ENCODE peak calls at places on chromosome X, in seven cellular contexts. One of them, this sample, is unnamed.

GRCh38 chrX:78652971-78653822 is 5.9 kb downstream of the RTL3 start:
- DNase-seq in stimulated activated CD8-positive, alpha-beta memory T cell treated with anti-CD3 and anti-CD28 coated beads, Interleukin-2, amount 100 ng/mL, for 48 hours: no peak
- DNase-seq in aorta: no peak
- DNase-seq in A549: peak
- DNase-seq in HepG2: peak
- DNase-seq in mammary epithelial cell: peak
- DNase-seq in NCI-H187: no peak
- DNase-seq in this sample: peak

GRCh38 chrX:131830400-131831184 is 192.5 kb upstream of the STK26 start:
- DNase-seq in stimulated activated CD8-positive, alpha-beta memory T cell treated with anti-CD3 and anti-CD28 coated beads, Interleukin-2, amount 100 ng/mL, for 48 hours: no peak
- DNase-seq in aorta: no peak
- DNase-seq in A549: peak
- DNase-seq in HepG2: peak
- DNase-seq in mammary epithelial cell: peak
- DNase-seq in NCI-H187: peak
- DNase-seq in this sample: no peak

GRCh38 chrX:129769467-129770154 is 10.1 kb upstream of the SASH3 start:
- DNase-seq in stimulated activated CD8-positive, alpha-beta memory T cell treated with anti-CD3 and anti-CD28 coated beads, Interleukin-2, amount 100 ng/mL, for 48 hours: no peak
- DNase-seq in aorta: no peak
- DNase-seq in A549: no peak
- DNase-seq in HepG2: no peak
- DNase-seq in mammary epithelial cell: no peak
- DNase-seq in NCI-H187: no peak
- DNase-seq in this sample: no peak

GRCh38 chrX:24956828-24957227 is 58.9 kb downstream of the ARX start:
- DNase-seq in stimulated activated CD8-positive, alpha-beta memory T cell treated with anti-CD3 and anti-CD28 coated beads, Interleukin-2, amount 100 ng/mL, for 48 hours: no peak
- DNase-seq in aorta: no peak
- DNase-seq in A549: peak
- DNase-seq in HepG2: no peak
- DNase-seq in mammary epithelial cell: peak
- DNase-seq in NCI-H187: no peak
- DNase-seq in this sample: no peak

GRCh38 chrX:69117876-69118526 is 47.3 kb downstream of the PJA1 start:
- DNase-seq in stimulated activated CD8-positive, alpha-beta memory T cell treated with anti-CD3 and anti-CD28 coated beads, Interleukin-2, amount 100 ng/mL, for 48 hours: no peak
- DNase-seq in aorta: no peak
- DNase-seq in A549: no peak
- DNase-seq in HepG2: no peak
- DNase-seq in mammary epithelial cell: no peak
- DNase-seq in NCI-H187: no peak
- DNase-seq in this sample: no peak

GRCh38 chrX:136910565-136911040 is 30.1 kb upstream of the RBMX start:
- DNase-seq in stimulated activated CD8-positive, alpha-beta memory T cell treated with anti-CD3 and anti-CD28 coated beads, Interleukin-2, amount 100 ng/mL, for 48 hours: no peak
- DNase-seq in aorta: no peak
- DNase-seq in A549: no peak
- DNase-seq in HepG2: no peak
- DNase-seq in mammary epithelial cell: no peak
- DNase-seq in NCI-H187: no peak
- DNase-seq in this sample: no peak

GRCh38 chrX:74546984-74547383 is 67.4 kb downstream of the RLIM start:
- DNase-seq in stimulated activated CD8-positive, alpha-beta memory T cell treated with anti-CD3 and anti-CD28 coated beads, Interleukin-2, amount 100 ng/mL, for 48 hours: no peak
- DNase-seq in aorta: no peak
- DNase-seq in A549: no peak
- DNase-seq in HepG2: no peak
- DNase-seq in mammary epithelial cell: no peak
- DNase-seq in NCI-H187: no peak
- DNase-seq in this sample: no peak

GRCh38 chrX:49308604-49309269 is 5.3 kb downstream of the GAGE10 start:
- DNase-seq in stimulated activated CD8-positive, alpha-beta memory T cell treated with anti-CD3 and anti-CD28 coated beads, Interleukin-2, amount 100 ng/mL, for 48 hours: no peak
- DNase-seq in aorta: no peak
- DNase-seq in A549: no peak
- DNase-seq in HepG2: no peak
- DNase-seq in mammary epithelial cell: peak
- DNase-seq in NCI-H187: no peak
- DNase-seq in this sample: no peak